ENCODE peak calls at places on chromosomes 7 and 10, in eight cellular contexts. One of them, this sample, is unnamed.

GRCh38 chr7:155470686-155471638 is 13.0 kb downstream of the EN2 start:
- DNase-seq in adrenal gland: no peak
- DNase-seq in esophagus squamous epithelium: no peak
- DNase-seq in uterus: no peak
- DNase-seq in HCT116: no peak
- DNase-seq in prostate gland: no peak
- DNase-seq in A549: no peak
- DNase-seq in lower leg skin: no peak
- DNase-seq in this sample: no peak

GRCh38 chr10:73979428-73980407 is 18.2 kb upstream of the VCL start:
- DNase-seq in lower leg skin: no peak
- DNase-seq in uterus: no peak
- DNase-seq in adrenal gland: no peak
- DNase-seq in prostate gland: no peak
- DNase-seq in A549: no peak
- DNase-seq in HCT116: no peak
- DNase-seq in esophagus squamous epithelium: no peak
- DNase-seq in this sample: no peak

GRCh38 chr7:76260171-76260703 is 42.2 kb upstream of the HSPB1 start:
- DNase-seq in prostate gland: no peak
- DNase-seq in uterus: no peak
- DNase-seq in adrenal gland: no peak
- DNase-seq in A549: peak
- DNase-seq in esophagus squamous epithelium: no peak
- DNase-seq in HCT116: peak
- DNase-seq in lower leg skin: no peak
- DNase-seq in this sample: no peak

GRCh38 chr10:89213191-89213808 is 6.2 kb upstream of the CH25H start:
- DNase-seq in prostate gland: peak
- DNase-seq in lower leg skin: no peak
- DNase-seq in HCT116: no peak
- DNase-seq in A549: peak
- DNase-seq in adrenal gland: no peak
- DNase-seq in esophagus squamous epithelium: no peak
- DNase-seq in uterus: no peak
- DNase-seq in this sample: no peak

GRCh38 chr7:101699399-101699798 is 70.3 kb upstream of the MYL10 start:
- DNase-seq in A549: no peak
- DNase-seq in lower leg skin: no peak
- DNase-seq in adrenal gland: no peak
- DNase-seq in HCT116: no peak
- DNase-seq in esophagus squamous epithelium: no peak
- DNase-seq in uterus: no peak
- DNase-seq in prostate gland: no peak
- DNase-seq in this sample: no peak

GRCh38 chr10:19570143-19570542 is 246.1 kb upstream of the PLXDC2 start:
- DNase-seq in HCT116: no peak
- DNase-seq in A549: no peak
- DNase-seq in esophagus squamous epithelium: no peak
- DNase-seq in prostate gland: no peak
- DNase-seq in uterus: no peak
- DNase-seq in lower leg skin: no peak
- DNase-seq in adrenal gland: no peak
- DNase-seq in this sample: no peak

GRCh38 chr10:114276066-114276465 is 37.0 kb downstream of the VWA2 start:
- DNase-seq in A549: no peak
- DNase-seq in prostate gland: no peak
- DNase-seq in HCT116: no peak
- DNase-seq in adrenal gland: no peak
- DNase-seq in esophagus squamous epithelium: no peak
- DNase-seq in lower leg skin: peak
- DNase-seq in uterus: no peak
- DNase-seq in this sample: no peak

GRCh38 chr7:124032369-124033092 is at the start of gene TMEM229A:
- DNase-seq in esophagus squamous epithelium: no peak
- DNase-seq in adrenal gland: peak
- DNase-seq in HCT116: no peak
- DNase-seq in lower leg skin: no peak
- DNase-seq in uterus: no peak
- DNase-seq in A549: peak
- DNase-seq in prostate gland: peak
- DNase-seq in this sample: peak

GRCh38 chr7:18429547-18429946 is 66.0 kb upstream of the HDAC9 start:
- DNase-seq in esophagus squamous epithelium: no peak
- DNase-seq in HCT116: no peak
- DNase-seq in A549: no peak
- DNase-seq in prostate gland: no peak
- DNase-seq in adrenal gland: no peak
- DNase-seq in uterus: no peak
- DNase-seq in lower leg skin: no peak
- DNase-seq in this sample: no peak

GRCh38 chr10:62501547-62501946 is 127.4 kb downstream of the ZNF365 start:
- DNase-seq in uterus: no peak
- DNase-seq in adrenal gland: no peak
- DNase-seq in esophagus squamous epithelium: no peak
- DNase-seq in A549: no peak
- DNase-seq in HCT116: no peak
- DNase-seq in prostate gland: no peak
- DNase-seq in lower leg skin: no peak
- DNase-seq in this sample: no peak

GRCh38 chr7:5656233-5656632 is 125.2 kb downstream of the RNF216 start:
- DNase-seq in A549: no peak
- DNase-seq in uterus: no peak
- DNase-seq in adrenal gland: no peak
- DNase-seq in prostate gland: no peak
- DNase-seq in esophagus squamous epithelium: no peak
- DNase-seq in lower leg skin: no peak
- DNase-seq in HCT116: no peak
- DNase-seq in this sample: no peak

GRCh38 chr7:74604326-74605020 is 53.0 kb upstream of the GTF2I start:
- DNase-seq in prostate gland: peak
- DNase-seq in lower leg skin: peak
- DNase-seq in HCT116: no peak
- DNase-seq in adrenal gland: peak
- DNase-seq in A549: peak
- DNase-seq in uterus: no peak
- DNase-seq in esophagus squamous epithelium: no peak
- DNase-seq in this sample: no peak

GRCh38 chr10:93198401-93199175 is 124.9 kb downstream of the CYP26A1 start:
- DNase-seq in lower leg skin: peak
- DNase-seq in A549: no peak
- DNase-seq in HCT116: no peak
- DNase-seq in esophagus squamous epithelium: no peak
- DNase-seq in uterus: no peak
- DNase-seq in prostate gland: no peak
- DNase-seq in adrenal gland: no peak
- DNase-seq in this sample: no peak

GRCh38 chr10:120593693-120594092 is 136.7 kb downstream of the PLPP4 start:
- DNase-seq in adrenal gland: no peak
- DNase-seq in esophagus squamous epithelium: no peak
- DNase-seq in A549: no peak
- DNase-seq in HCT116: no peak
- DNase-seq in uterus: no peak
- DNase-seq in lower leg skin: no peak
- DNase-seq in prostate gland: no peak
- DNase-seq in this sample: no peak

GRCh38 chr10:6269953-6270867 is 67.5 kb downstream of the PFKFB3 start:
- DNase-seq in esophagus squamous epithelium: no peak
- DNase-seq in prostate gland: no peak
- DNase-seq in HCT116: no peak
- DNase-seq in lower leg skin: no peak
- DNase-seq in A549: no peak
- DNase-seq in adrenal gland: no peak
- DNase-seq in uterus: no peak
- DNase-seq in this sample: no peak

GRCh38 chr10:123677556-123677955 is 11.4 kb downstream of the GPR26 start:
- DNase-seq in prostate gland: no peak
- DNase-seq in lower leg skin: no peak
- DNase-seq in adrenal gland: no peak
- DNase-seq in HCT116: no peak
- DNase-seq in esophagus squamous epithelium: no peak
- DNase-seq in A549: no peak
- DNase-seq in uterus: no peak
- DNase-seq in this sample: no peak

GRCh38 chr7:157318015-157318706 is 18.6 kb upstream of the DNAJB6 start:
- DNase-seq in esophagus squamous epithelium: no peak
- DNase-seq in lower leg skin: no peak
- DNase-seq in A549: no peak
- DNase-seq in HCT116: no peak
- DNase-seq in uterus: no peak
- DNase-seq in adrenal gland: peak
- DNase-seq in prostate gland: peak
- DNase-seq in this sample: no peak
- TF ChIP-seq POLR2A in esophagus squamous epithelium: peak
- TF ChIP-seq POLR2A in lower leg skin: no peak
- TF ChIP-seq POLR2A in A549: no peak
- TF ChIP-seq POLR2A in HCT116: no peak
- TF ChIP-seq POLR2A in uterus: no peak
- TF ChIP-seq POLR2A in adrenal gland: no peak
- TF ChIP-seq POLR2A in prostate gland: peak
- TF ChIP-seq POLR2A in this sample: no peak

GRCh38 chr7:105792488-105793370 is 83.7 kb downstream of the ATXN7L1 start:
- DNase-seq in prostate gland: no peak
- DNase-seq in A549: no peak
- DNase-seq in adrenal gland: peak
- DNase-seq in uterus: no peak
- DNase-seq in esophagus squamous epithelium: no peak
- DNase-seq in HCT116: no peak
- DNase-seq in lower leg skin: peak
- DNase-seq in this sample: no peak
- TF ChIP-seq POLR2A in prostate gland: no peak
- TF ChIP-seq POLR2A in A549: no peak
- TF ChIP-seq POLR2A in adrenal gland: no peak
- TF ChIP-seq POLR2A in uterus: no peak
- TF ChIP-seq POLR2A in esophagus squamous epithelium: no peak
- TF ChIP-seq POLR2A in HCT116: no peak
- TF ChIP-seq POLR2A in lower leg skin: no peak
- TF ChIP-seq POLR2A in this sample: no peak

GRCh38 chr7:44313621-44314031 is 11.8 kb downstream of the CAMK2B start:
- DNase-seq in lower leg skin: peak
- DNase-seq in esophagus squamous epithelium: no peak
- DNase-seq in adrenal gland: peak
- DNase-seq in HCT116: no peak
- DNase-seq in prostate gland: no peak
- DNase-seq in uterus: no peak
- DNase-seq in A549: no peak
- DNase-seq in this sample: peak
- TF ChIP-seq POLR2A in lower leg skin: no peak
- TF ChIP-seq POLR2A in esophagus squamous epithelium: no peak
- TF ChIP-seq POLR2A in adrenal gland: no peak
- TF ChIP-seq POLR2A in HCT116: no peak
- TF ChIP-seq POLR2A in prostate gland: no peak
- TF ChIP-seq POLR2A in uterus: no peak
- TF ChIP-seq POLR2A in A549: no peak
- TF ChIP-seq POLR2A in this sample: peak

GRCh38 chr10:12022580-12023257 is 19.9 kb downstream of the UPF2 start:
- DNase-seq in esophagus squamous epithelium: no peak
- DNase-seq in prostate gland: no peak
- DNase-seq in adrenal gland: no peak
- DNase-seq in HCT116: no peak
- DNase-seq in A549: no peak
- DNase-seq in lower leg skin: no peak
- DNase-seq in uterus: no peak
- DNase-seq in this sample: no peak
- TF ChIP-seq POLR2A in esophagus squamous epithelium: no peak
- TF ChIP-seq POLR2A in prostate gland: no peak
- TF ChIP-seq POLR2A in adrenal gland: no peak
- TF ChIP-seq POLR2A in HCT116: no peak
- TF ChIP-seq POLR2A in A549: no peak
- TF ChIP-seq POLR2A in lower leg skin: no peak
- TF ChIP-seq POLR2A in uterus: no peak
- TF ChIP-seq POLR2A in this sample: no peak

GRCh38 chr7:105530126-105530525 is 1.9 kb upstream of the RINT1 start:
- DNase-seq in uterus: no peak
- DNase-seq in lower leg skin: peak
- DNase-seq in A549: no peak
- DNase-seq in esophagus squamous epithelium: no peak
- DNase-seq in HCT116: no peak
- DNase-seq in prostate gland: no peak
- DNase-seq in adrenal gland: no peak
- DNase-seq in this sample: no peak

GRCh38 chr7:105530546-105530945 is 1.5 kb upstream of the RINT1 start:
- DNase-seq in HCT116: no peak
- DNase-seq in adrenal gland: no peak
- DNase-seq in lower leg skin: peak
- DNase-seq in uterus: no peak
- DNase-seq in esophagus squamous epithelium: no peak
- DNase-seq in A549: no peak
- DNase-seq in prostate gland: no peak
- DNase-seq in this sample: no peak

GRCh38 chr7:105532709-105533460 is 884 bp downstream of the RINT1 start:
- DNase-seq in lower leg skin: no peak
- DNase-seq in esophagus squamous epithelium: no peak
- DNase-seq in HCT116: no peak
- DNase-seq in uterus: no peak
- DNase-seq in adrenal gland: no peak
- DNase-seq in prostate gland: no peak
- DNase-seq in A549: no peak
- DNase-seq in this sample: no peak

DNA sequence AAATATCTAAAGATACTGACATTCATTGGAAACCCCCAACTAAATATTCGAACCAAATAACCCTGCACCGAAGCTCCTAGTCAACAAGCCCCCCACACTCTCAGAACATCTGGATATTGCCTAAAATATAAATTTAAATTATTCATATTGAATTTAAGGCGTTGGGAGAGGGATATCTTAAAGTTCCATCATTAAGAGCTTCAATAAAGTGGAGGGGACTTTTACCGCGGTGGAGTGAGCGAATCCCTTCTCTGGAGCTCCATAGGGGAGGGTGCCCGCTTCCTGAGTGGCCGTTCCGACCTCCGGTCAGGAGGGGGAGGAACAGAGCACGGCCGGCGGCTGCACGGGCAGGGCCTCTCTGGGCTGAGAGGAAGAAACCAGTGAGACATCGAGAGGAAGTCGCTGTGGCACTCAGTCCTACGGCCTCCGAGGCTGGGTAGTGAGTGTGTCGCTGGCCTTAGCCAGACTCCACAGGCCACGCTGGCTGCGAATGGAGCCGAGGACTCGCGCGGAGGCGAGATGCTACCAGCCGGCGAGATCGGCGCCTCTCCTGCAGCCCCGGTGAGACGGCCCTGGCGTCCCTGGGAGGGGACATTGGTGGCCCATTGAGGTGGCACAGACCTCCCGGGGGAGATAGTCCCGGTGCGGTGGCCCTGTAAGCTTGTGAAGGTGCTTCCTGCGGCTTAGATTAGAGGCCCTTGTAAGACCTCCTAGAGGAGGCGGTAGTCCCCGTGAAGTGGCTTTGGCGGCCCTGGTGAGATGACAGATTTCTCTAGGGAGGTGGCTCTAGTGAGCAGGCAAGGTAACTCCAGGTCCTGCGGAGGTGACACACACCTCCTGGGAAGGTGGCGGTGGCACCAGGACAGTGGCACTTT is at the start of gene RINT1:
- DNase-seq in adrenal gland: peak
- DNase-seq in esophagus squamous epithelium: peak
- DNase-seq in A549: peak
- DNase-seq in uterus: peak
- DNase-seq in lower leg skin: peak
- DNase-seq in prostate gland: peak
- DNase-seq in HCT116: peak
- DNase-seq in this sample: peak
- TF ChIP-seq POLR2A in adrenal gland: peak
- TF ChIP-seq POLR2A in esophagus squamous epithelium: peak
- TF ChIP-seq POLR2A in A549: peak
- TF ChIP-seq POLR2A in uterus: peak
- TF ChIP-seq POLR2A in lower leg skin: no peak
- TF ChIP-seq POLR2A in prostate gland: peak
- TF ChIP-seq POLR2A in HCT116: peak
- TF ChIP-seq POLR2A in this sample: no peak

GRCh38 chr10:122164815-122165491 is 106.1 kb upstream of the BTBD16 start:
- DNase-seq in A549: no peak
- DNase-seq in adrenal gland: peak
- DNase-seq in HCT116: no peak
- DNase-seq in esophagus squamous epithelium: no peak
- DNase-seq in prostate gland: no peak
- DNase-seq in uterus: no peak
- DNase-seq in lower leg skin: no peak
- DNase-seq in this sample: no peak
- TF ChIP-seq POLR2A in A549: no peak
- TF ChIP-seq POLR2A in adrenal gland: no peak
- TF ChIP-seq POLR2A in HCT116: no peak
- TF ChIP-seq POLR2A in esophagus squamous epithelium: no peak
- TF ChIP-seq POLR2A in prostate gland: no peak
- TF ChIP-seq POLR2A in uterus: no peak
- TF ChIP-seq POLR2A in lower leg skin: no peak
- TF ChIP-seq POLR2A in this sample: no peak